ENCODE peak calls at places on chromosomes 3 and 15, in seven cellular contexts. W, Y, I, O, S, F and Z are unnamed samples. For H3K9me3, H3K27me3 and H3K4me1, the result is how much of the 10 kb centered on the place peaks cover.

GRCh38 chr3:33047842-33048834 is 48.8 kb downstream of the GLB1 start:
- DNase-seq in W (no peak), Y (no peak), I (no peak), O (no peak), S (no peak), F (no peak), Z (no peak)

GRCh38 chr15:88624971-88625290 is 3.8 kb downstream of the AEN start:
- DNase-seq in W (no peak), Y (no peak), I (no peak), O (no peak), S (no peak), F (no peak), Z (no peak)

GRCh38 chr15:58779554-58779953 is 8.5 kb downstream of the MINDY2 start:
- DNase-seq in W (no peak), Y (no peak), I (no peak), O (no peak), S (no peak), F (no peak), Z (no peak)

GRCh38 chr3:72340056-72340455 is 508.2 kb downstream of the SHQ1 start:
- DNase-seq in W (no peak), Y (peak), I (no peak), O (no peak), S (no peak), F (no peak), Z (no peak)

GRCh38 chr3:94904275-94904674 is 841.4 kb downstream of the NSUN3 start:
- DNase-seq in W (no peak), Y (no peak), I (no peak), O (no peak), S (no peak), F (no peak), Z (no peak)

GRCh38 chr3:181610973-181611265 is 100.8 kb upstream of the SOX2 start:
- DNase-seq in W (no peak), Y (no peak), I (no peak), O (no peak), S (no peak), F (no peak), Z (no peak)

GRCh38 chr15:85494035-85494793 is 113.8 kb downstream of the AKAP13 start:
- DNase-seq in W (no peak), Y (no peak), I (no peak), O (no peak), S (no peak), F (no peak), Z (no peak)

GRCh38 chr15:23642413-23643044 is 5.1 kb downstream of the MAGEL2 start:
- DNase-seq in W (peak), Y (no peak), I (no peak), O (peak), S (no peak), F (peak), Z (no peak)

GRCh38 chr15:89462198-89462912 is 34.0 kb downstream of the RHCG start:
- DNase-seq in W (no peak), Y (no peak), I (no peak), O (peak), S (no peak), F (peak), Z (no peak)

GRCh38 chr3:62203152-62203551 is 170.2 kb downstream of the FEZF2 start:
- DNase-seq in W (no peak), Y (peak), I (no peak), O (no peak), S (no peak), F (no peak), Z (no peak)

GRCh38 chr15:67805008-67805681 is 20.2 kb upstream of the SKOR1 start:
- DNase-seq in W (no peak), Y (peak), I (no peak), O (no peak), S (no peak), F (peak), Z (no peak)

GRCh38 chr3:98602078-98602678 is 8.8 kb upstream of the CPOX start:
- DNase-seq in W (no peak), Y (no peak), I (no peak), O (peak), S (no peak), F (no peak), Z (no peak)

GRCh38 chr3:4380013-4380412 is 76.8 kb downstream of the SETMAR start:
- DNase-seq in W (no peak), Y (no peak), I (no peak), O (no peak), S (no peak), F (no peak), Z (no peak)

GRCh38 chr15:77659350-77660321 is 26.9 kb upstream of the LINGO1 start:
- DNase-seq in W (peak), Y (no peak), I (no peak), O (peak), S (no peak), F (no peak), Z (no peak)

GRCh38 chr3:59266551-59266950 is 216.7 kb upstream of the CFAP20DC start:
- DNase-seq in W (no peak), Y (no peak), I (no peak), O (no peak), S (no peak), F (no peak), Z (no peak)

GRCh38 chr3:59270921-59271320 is 221.1 kb upstream of the CFAP20DC start:
- DNase-seq in W (no peak), Y (no peak), I (no peak), O (no peak), S (no peak), F (no peak), Z (no peak)

GRCh38 chr3:59267021-59267420 is 217.2 kb upstream of the CFAP20DC start:
- DNase-seq in W (no peak), Y (no peak), I (no peak), O (no peak), S (no peak), F (no peak), Z (no peak)

GRCh38 chr3:59265566-59265965 is 215.7 kb upstream of the CFAP20DC start:
- DNase-seq in W (no peak), Y (no peak), I (no peak), O (no peak), S (no peak), F (no peak), Z (no peak)

GRCh38 chr3:59268170-59268569 is 218.3 kb upstream of the CFAP20DC start:
- DNase-seq in W (no peak), Y (no peak), I (no peak), O (no peak), S (no peak), F (no peak), Z (no peak)
- H3K9me3 ChIP-seq in W (under half), Y (under half), I (under half), O (under half), S (under half), F (under half), Z (under half)

GRCh38 chr3:65314265-65314664 is 626.5 kb upstream of the ADAMTS9 start:
- DNase-seq in W (no peak), Y (no peak), I (no peak), O (no peak), S (no peak), F (no peak), Z (no peak)
- H3K27me3 ChIP-seq in W (under half), Y (under half), I (under half), O (under half), S (under half), F (under half), Z (under half)

DNA sequence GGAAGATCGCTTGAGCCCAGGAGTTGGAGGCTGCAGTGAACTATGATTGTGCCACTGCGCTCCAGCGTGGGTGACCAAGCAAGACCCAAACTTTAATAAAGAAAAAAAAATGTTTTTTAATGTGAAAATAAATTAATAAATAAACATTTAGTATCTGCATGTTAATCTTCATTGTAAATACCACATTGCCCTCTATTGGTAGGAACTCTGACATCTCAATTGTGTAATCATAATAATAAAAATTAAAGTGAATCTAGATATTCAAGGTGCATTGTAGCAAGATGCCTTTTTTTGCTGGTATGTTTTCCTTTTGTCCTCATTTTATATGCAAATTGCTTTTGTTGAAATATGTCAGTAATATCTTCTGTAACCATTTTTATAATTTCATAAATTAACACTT is 95.0 kb upstream of the LIMD1 start:
- DNase-seq in W (no peak), Y (no peak), I (no peak), O (peak), S (no peak), F (no peak), Z (no peak)
- H3K4me1 ChIP-seq in W (under half), Y (under half), I (under half), O (under half), S (under half), F (under half), Z (under half)

GRCh38 chr3:189392969-189393368 is 221.2 kb downstream of the TPRG1 start:
- DNase-seq in W (no peak), Y (no peak), I (no peak), O (no peak), S (no peak), F (no peak), Z (no peak)

GRCh38 chr3:189389346-189389745 is 217.6 kb downstream of the TPRG1 start:
- DNase-seq in W (no peak), Y (no peak), I (no peak), O (no peak), S (no peak), F (no peak), Z (no peak)

GRCh38 chr3:189394599-189395121 is 222.9 kb downstream of the TPRG1 start:
- DNase-seq in W (no peak), Y (no peak), I (no peak), O (no peak), S (no peak), F (no peak), Z (no peak)

GRCh38 chr3:189395825-189396224 is 224.1 kb downstream of the TPRG1 start:
- DNase-seq in W (no peak), Y (no peak), I (no peak), O (no peak), S (no peak), F (no peak), Z (no peak)

GRCh38 chr3:189393598-189393997 is 221.8 kb downstream of the TPRG1 start:
- DNase-seq in W (no peak), Y (no peak), I (no peak), O (no peak), S (no peak), F (no peak), Z (no peak)
- H3K9me3 ChIP-seq in W (under half), Y (under half), I (under half), O (under half), S (under half), F (under half), Z (under half)

GRCh38 chr15:33641069-33641468 is 327.2 kb upstream of the CHRM5 start:
- DNase-seq in W (no peak), Y (no peak), I (no peak), O (no peak), S (no peak), F (no peak), Z (no peak)
- H3K27me3 ChIP-seq in W (under half), Y (under half), I (under half), O (under half), S (under half), F (under half), Z (under half)

GRCh38 chr3:30619318-30619717 is 12.9 kb downstream of the TGFBR2 start:
- DNase-seq in W (no peak), Y (no peak), I (no peak), O (no peak), S (no peak), F (no peak), Z (no peak)
- H3K4me1 ChIP-seq in W (under half), Y (half or more), I (half or more), O (half or more), S (half or more), F (half or more), Z (under half)

GRCh38 chr3:58690490-58690889 is 23.9 kb upstream of the FAM3D start:
- DNase-seq in W (no peak), Y (no peak), I (no peak), O (no peak), S (no peak), F (no peak), Z (no peak)
- H3K9me3 ChIP-seq in W (under half), Y (under half), I (under half), O (under half), S (under half), F (under half), Z (under half)

GRCh38 chr3:12287727-12288465 is 974 bp upstream of the PPARG start:
- DNase-seq in W (peak), Y (peak), I (no peak), O (no peak), S (no peak), F (peak), Z (no peak)

GRCh38 chr3:12286927-12287726 is 1.7 kb upstream of the PPARG start:
- DNase-seq in W (peak), Y (peak), I (no peak), O (no peak), S (no peak), F (peak), Z (peak)

GRCh38 chr3:12284591-12284990 is 4.3 kb upstream of the PPARG start:
- DNase-seq in W (no peak), Y (no peak), I (no peak), O (no peak), S (no peak), F (no peak), Z (no peak)

GRCh38 chr3:12286504-12286903 is 2.4 kb upstream of the PPARG start:
- DNase-seq in W (no peak), Y (no peak), I (no peak), O (no peak), S (no peak), F (no peak), Z (no peak)

GRCh38 chr3:12285003-12285555 is 3.8 kb upstream of the PPARG start:
- DNase-seq in W (no peak), Y (no peak), I (no peak), O (no peak), S (no peak), F (no peak), Z (no peak)
- H3K27me3 ChIP-seq in W (under half), Y (under half), I (under half), O (under half), S (under half), F (under half), Z (under half)

GRCh38 chr3:194095464-194095863 is 40.5 kb upstream of the HES1 start:
- DNase-seq in W (peak), Y (no peak), I (no peak), O (peak), S (no peak), F (peak), Z (no peak)
- H3K4me1 ChIP-seq in W (under half), Y (under half), I (under half), O (under half), S (under half), F (under half), Z (under half)

GRCh38 chr15:69883306-69883705 is 214.4 kb downstream of the TLE3 start:
- DNase-seq in W (no peak), Y (no peak), I (no peak), O (no peak), S (no peak), F (no peak), Z (no peak)
- H3K9me3 ChIP-seq in W (under half), Y (under half), I (under half), O (under half), S (under half), F (under half), Z (under half)